ENCODE peak calls at places on chromosomes 6 and 20, in nine cellular contexts. E is endothelial cell, M is AG20443, H is mucosa of gallbladder, K is mesenteric fat pad, V is foreskin keratinocyte, L is brain microvascular endothelial cell, F is C1 segment of cervical spinal cord, J is Right ventricle myocardium inferior. I is an unnamed sample.

GRCh38 chr6:151627689-151628444 is 134.1 kb downstream of the CCDC170 start:
- DNase-seq in E (no peak), M (no peak), H (no peak), K (no peak), V (peak), L (no peak), F (no peak), J (no peak), I (no peak)

GRCh38 chr6:139323511-139324445 is 32.0 kb upstream of the TXLNB start:
- DNase-seq in E (peak), M (peak), H (peak), K (no peak), V (no peak), L (peak), F (no peak), J (peak), I (peak)

GRCh38 chr6:50952092-50952932 is 133.6 kb downstream of the TFAP2B start:
- DNase-seq in E (no peak), M (no peak), H (no peak), K (no peak), V (no peak), L (peak), F (no peak), J (no peak), I (peak)

GRCh38 chr20:44802702-44803101 is 7.6 kb downstream of the RIMS4 start:
- DNase-seq in E (no peak), M (no peak), H (no peak), K (no peak), V (no peak), L (no peak), F (no peak), J (no peak), I (no peak)

GRCh38 chr6:106966671-106967522 is 7.6 kb downstream of the CD24 start:
- DNase-seq in E (no peak), M (no peak), H (peak), K (no peak), V (no peak), L (no peak), F (no peak), J (no peak), I (no peak)

GRCh38 chr6:43205849-43206248 is 23.4 kb downstream of the DNPH1 start:
- DNase-seq in E (no peak), M (no peak), H (no peak), K (no peak), V (no peak), L (no peak), F (no peak), J (no peak), I (no peak)

GRCh38 chr6:143301204-143301603 is 149.3 kb downstream of the ADAT2 start:
- DNase-seq in E (no peak), M (no peak), H (no peak), K (no peak), V (no peak), L (no peak), F (no peak), J (no peak), I (no peak)

GRCh38 chr6:37131104-37131959 is 38.6 kb upstream of the PIM1 start:
- DNase-seq in E (no peak), M (no peak), H (peak), K (no peak), V (no peak), L (no peak), F (no peak), J (peak), I (no peak)

GRCh38 chr6:38391909-38392614 is 247.7 kb downstream of the BTBD9 start:
- DNase-seq in E (no peak), M (peak), H (no peak), K (no peak), V (peak), L (no peak), F (no peak), J (no peak), I (no peak)

GRCh38 chr6:56688521-56688920 is 45.8 kb upstream of the DST start:
- DNase-seq in E (no peak), M (no peak), H (no peak), K (no peak), V (no peak), L (no peak), F (no peak), J (no peak), I (no peak)

GRCh38 chr20:49712918-49713778 is 530 bp downstream of the B4GALT5 start:
- DNase-seq in E (peak), M (peak), H (no peak), K (peak), V (no peak), L (no peak), F (no peak), J (no peak), I (peak)

GRCh38 chr6:161242779-161243693 is 30.8 kb downstream of the AGPAT4 start:
- DNase-seq in E (peak), M (peak), H (no peak), K (no peak), V (no peak), L (no peak), F (no peak), J (no peak), I (peak)

GRCh38 chr6:157438611-157439109 is 57.7 kb downstream of the ZDHHC14 start:
- DNase-seq in E (no peak), M (peak), H (no peak), K (no peak), V (no peak), L (no peak), F (no peak), J (no peak), I (no peak)

GRCh38 chr6:128803911-128804310 is 79.0 kb upstream of the LAMA2 start:
- DNase-seq in E (no peak), M (peak), H (peak), K (no peak), V (no peak), L (peak), F (no peak), J (no peak), I (no peak)

GRCh38 chr6:143569035-143569434 is 57.5 kb upstream of the FUCA2 start:
- DNase-seq in E (no peak), M (peak), H (no peak), K (no peak), V (no peak), L (peak), F (no peak), J (no peak), I (no peak)

GRCh38 chr20:57251344-57251743 is 15.1 kb downstream of the BMP7 start:
- DNase-seq in E (no peak), M (no peak), H (no peak), K (no peak), V (no peak), L (peak), F (no peak), J (no peak), I (peak)

GRCh38 chr6:48736486-48737206 is 625.6 kb upstream of the PTCHD4 start:
- DNase-seq in E (no peak), M (peak), H (no peak), K (no peak), V (peak), L (peak), F (no peak), J (no peak), I (no peak)

I was measured in NB4.